ENCODE peak calls at places on chromosomes 12 and 14, in four cellular contexts. T is HT-29; Y is AG10803; F is stimulated activated CD4-positive, alpha-beta T cell treated with anti-CD3 and anti-CD28 coated beads, Interleukin-1b, Interleukin-23, amount 100 ng/mL, for 1 hour. O is an unnamed sample.

GRCh38 chr12:97685360-97685759 is 222.8 kb downstream of the RMST start:
- DNase-seq in Y (no peak), F (no peak), T (no peak), O (no peak)

GRCh38 chr14:95668235-95668772 is 17.9 kb upstream of the TCL1B start:
- DNase-seq in T (no peak), Y (no peak), F (no peak), O (no peak)

GRCh38 chr14:65360144-65360784 is 52.3 kb upstream of the FUT8 start:
- DNase-seq in T (no peak), Y (no peak), F (no peak), O (peak; percentile 20)

GRCh38 chr12:29225834-29226233 is 76.8 kb downstream of the FAR2 start:
- DNase-seq in T (peak; percentile 33), F (no peak), Y (no peak), O (no peak)

GRCh38 chr12:75591628-75592027 is 80.2 kb upstream of the KRR1 start:
- DNase-seq in T (no peak), Y (no peak), F (no peak), O (no peak)

GRCh38 chr14:48690349-48690748 is 895.8 kb downstream of the RPS29 start:
- DNase-seq in F (no peak), T (peak; percentile 9), Y (no peak), O (peak; percentile 2)

GRCh38 chr12:13135336-13136178 is 32.1 kb upstream of the GSG1 start:
- DNase-seq in Y (peak; percentile 90), F (no peak), T (peak; percentile 94), O (peak; percentile 43)

GRCh38 chr14:73777420-73777819 is 63.2 kb upstream of the PNMA1 start:
- DNase-seq in T (peak; percentile 22), F (no peak), Y (no peak), O (no peak)

GRCh38 chr14:42299692-42300091 is 693.0 kb downstream of the LRFN5 start:
- DNase-seq in T (no peak), Y (no peak), F (no peak), O (no peak)

GRCh38 chr12:18296909-18297280 is 35.6 kb downstream of the PIK3C2G start:
- DNase-seq in F (no peak), Y (no peak), T (no peak), O (no peak)

GRCh38 chr14:100341301-100342031 is 18.3 kb downstream of the SLC25A47 start:
- DNase-seq in Y (peak; percentile 59), F (no peak), T (no peak), O (peak; percentile 57)

GRCh38 chr12:65640489-65640901 is 183.8 kb upstream of the HMGA2 start:
- DNase-seq in T (no peak), F (no peak), Y (peak; percentile 72), O (no peak)

GRCh38 chr12:2057793-2058408 is 5.1 kb downstream of the CACNA1C start:
- DNase-seq in F (no peak), Y (no peak), T (no peak), O (no peak)

GRCh38 chr12:11555743-11556625 is 93.5 kb upstream of the ETV6 start:
- DNase-seq in T (peak; percentile 19), Y (no peak), F (no peak), O (no peak)

GRCh38 chr14:79645753-79646362 is 565.4 kb downstream of the DIO2 start:
- DNase-seq in T (no peak), F (no peak), Y (no peak), O (no peak)

GRCh38 chr12:16610006-16610520 is 4.1 kb upstream of the LMO3 start:
- DNase-seq in T (no peak), Y (no peak), F (no peak), O (no peak)

GRCh38 chr12:118377005-118377890 is 893 bp downstream of the SUDS3 start:
- DNase-seq in F (no peak), Y (no peak), T (no peak), O (no peak)

GRCh38 chr12:106058256-106059182 is 80.2 kb downstream of the NUAK1 start:
- DNase-seq in T (no peak), F (no peak), Y (peak; percentile 82), O (no peak)

GRCh38 chr14:24075485-24076301 is 4.3 kb downstream of the CPNE6 start:
- DNase-seq in Y (no peak), F (no peak), T (no peak), O (no peak)

GRCh38 chr14:29584992-29585391 is 342.7 kb downstream of the PRKD1 start:
- DNase-seq in Y (peak; percentile 89), F (no peak), T (no peak), O (no peak)

GRCh38 chr12:54251667-54252284 is 28.1 kb downstream of the CBX5 start:
- DNase-seq in T (peak; percentile 75), F (no peak), Y (peak; percentile 56), O (peak; percentile 61)